ENCODE peak calls at places on chromosomes 7 and 10, in four cellular contexts. W, X, D and M are unnamed samples.
A peak's percentile ranks its signal among the peaks of the same experiment; 100 is the strongest.

GRCh38 chr10:17179002-17179401 is 22.5 kb downstream of the TRDMT1 start:
- DNase-seq in W (peak; percentile 66), X (no peak), D (no peak), M (no peak)

GRCh38 chr7:22932896-22933295 is 81.0 kb downstream of the HYCC1 start:
- DNase-seq in W (no peak), X (no peak), D (no peak), M (no peak)

GRCh38 chr7:139626817-139627216 is 103.3 kb downstream of the CLEC2L start:
- DNase-seq in W (no peak), X (no peak), D (no peak), M (no peak)

GRCh38 chr7:115724400-115725056 is 306.0 kb downstream of the TFEC start:
- DNase-seq in W (no peak), X (no peak), D (peak; percentile 17), M (no peak)

GRCh38 chr7:65477326-65477725 is 103.7 kb downstream of the ZNF92 start:
- DNase-seq in W (peak; percentile 40), X (no peak), D (peak; percentile 80), M (no peak)

GRCh38 chr10:79089579-79090110 is 20.9 kb downstream of the ZMIZ1 start:
- DNase-seq in W (no peak), X (no peak), D (no peak), M (no peak)

GRCh38 chr10:36188461-36188860 is 546.4 kb upstream of the FZD8 start:
- DNase-seq in W (no peak), X (no peak), D (no peak), M (no peak)

GRCh38 chr7:3065724-3066143 is 22.1 kb upstream of the CARD11 start:
- DNase-seq in W (peak; percentile 36), X (no peak), D (peak; percentile 81), M (no peak)

GRCh38 chr10:70232155-70232858 is 922 bp downstream of the PPA1 start:
- DNase-seq in W (peak; percentile 60), X (no peak), D (peak; percentile 26), M (peak; percentile 21)

GRCh38 chr7:19110026-19110777 is 7.2 kb downstream of the TWIST1 start:
- DNase-seq in W (no peak), X (no peak), D (no peak), M (no peak)

GRCh38 chr7:69892790-69893189 is 294.5 kb downstream of the AUTS2 start:
- DNase-seq in W (no peak), X (no peak), D (no peak), M (no peak)

GRCh38 chr7:18361756-18362155 is 133.8 kb upstream of the HDAC9 start:
- DNase-seq in W (peak; percentile 7), X (peak; percentile 24), D (peak; percentile 21), M (no peak)